ENCODE peak calls at places on chromosomes 5 and 9, in eight cellular contexts. V is heart right ventricle; T is CD8-positive, alpha-beta T cell; D is HCT116; A is adipocyte; P is astrocyte; Y is left ventricle myocardium inferior; R is upper lobe of left lung. H is an unnamed sample. For H3K4me1, the result is how much of the 10 kb centered on the place peaks cover.

GRCh38 chr5:19388391-19388790 is 599.6 kb downstream of the CDH18 start:
- DNase-seq in D (no peak), P (no peak), R (no peak), T (no peak), V (no peak), Y (no peak), A (no peak), H (no peak)

GRCh38 chr5:74167930-74168315 is 472.6 kb downstream of the ENC1 start:
- DNase-seq in R (no peak), P (no peak), D (no peak), V (no peak), A (no peak), T (no peak), Y (no peak), H (no peak)

GRCh38 chr9:124013263-124014211 is 2.0 kb downstream of the LHX2 start:
- DNase-seq in R (peak), P (no peak), V (no peak), A (no peak), D (no peak), Y (no peak), T (no peak), H (no peak)

GRCh38 chr5:151703780-151704179 is 17.1 kb upstream of the SPARC start:
- DNase-seq in R (no peak), Y (no peak), T (no peak), D (no peak), V (no peak), A (no peak), P (no peak), H (no peak)

GRCh38 chr9:14692536-14692917 is 705 bp downstream of the ZDHHC21 start:
- DNase-seq in V (no peak), D (no peak), Y (no peak), T (no peak), A (peak), R (no peak), P (no peak), H (no peak)

GRCh38 chr9:14993061-14993800 is 83.0 kb upstream of the FREM1 start:
- DNase-seq in V (peak), Y (peak), P (peak), D (no peak), R (peak), A (peak), T (no peak), H (no peak)

GRCh38 chr9:110923601-110924000 is 114.7 kb downstream of the LPAR1 start:
- DNase-seq in V (no peak), D (no peak), Y (no peak), R (no peak), A (no peak), P (no peak), T (no peak), H (no peak)

GRCh38 chr5:10555134-10555733 is 8.6 kb upstream of the ANKRD33B start:
- DNase-seq in A (peak), P (peak), T (no peak), D (no peak), V (no peak), R (no peak), Y (no peak), H (peak)

GRCh38 chr5:93246093-93246855 is 334.7 kb downstream of the NR2F1-AS1 start:
- DNase-seq in Y (no peak), A (peak), D (no peak), P (peak), R (no peak), V (no peak), T (no peak), H (no peak)

GRCh38 chr5:24065786-24066185 is 558.4 kb downstream of the PRDM9 start:
- DNase-seq in T (no peak), R (no peak), Y (no peak), P (no peak), V (no peak), A (no peak), D (no peak), H (no peak)

GRCh38 chr5:105945203-105945972 is 1725.3 kb downstream of the EFNA5 start:
- DNase-seq in R (no peak), P (no peak), A (no peak), V (no peak), T (no peak), Y (no peak), D (no peak), H (no peak)

GRCh38 chr5:72511371-72512178 is 4.4 kb upstream of the ZNF366 start:
- DNase-seq in A (no peak), T (no peak), Y (no peak), R (no peak), V (no peak), D (no peak), P (peak), H (no peak)

GRCh38 chr9:133754187-133754586 is 16.0 kb upstream of the SARDH start:
- DNase-seq in D (no peak), R (no peak), P (no peak), V (no peak), A (no peak), T (no peak), Y (no peak), H (no peak)

GRCh38 chr5:150490754-150491153 is 17.2 kb upstream of the NDST1 start:
- DNase-seq in P (no peak), D (no peak), R (no peak), T (no peak), V (no peak), A (no peak), Y (no peak), H (no peak)

GRCh38 chr9:27925815-27926214 is 352.5 kb upstream of the C9orf72 start:
- DNase-seq in T (no peak), Y (no peak), A (no peak), V (no peak), P (no peak), R (no peak), D (no peak), H (no peak)

GRCh38 chr5:123223906-123224305 is 134.9 kb downstream of the PRDM6 start:
- DNase-seq in T (no peak), R (no peak), D (no peak), Y (no peak), A (no peak), P (no peak), V (no peak), H (no peak)

GRCh38 chr9:26947736-26948135 is 694 bp upstream of the PLAA start:
- DNase-seq in Y (no peak), D (no peak), R (no peak), A (peak), T (no peak), V (no peak), P (peak), H (no peak)

GRCh38 chr5:165228184-165228583 is 1722.8 kb downstream of the MAT2B start:
- DNase-seq in D (no peak), P (no peak), A (no peak), V (no peak), R (no peak), Y (no peak), T (no peak), H (no peak)

GRCh38 chr5:134227786-134228185 is 1.9 kb upstream of the PPP2CA start:
- DNase-seq in D (no peak), T (no peak), Y (no peak), P (no peak), R (no peak), V (no peak), A (no peak), H (no peak)

GRCh38 chr5:96942911-96943310 is 7.0 kb downstream of the LNPEP start:
- DNase-seq in V (no peak), D (no peak), T (no peak), A (no peak), R (no peak), P (peak), Y (no peak), H (no peak)

GRCh38 chr9:113520109-113520642 is 56.6 kb downstream of the RGS3 start:
- DNase-seq in D (no peak), P (peak), R (no peak), A (no peak), V (no peak), Y (no peak), T (peak), H (no peak)

GRCh38 chr5:60578295-60578694 is 121.7 kb downstream of the DEPDC1B start:
- DNase-seq in A (no peak), T (no peak), D (no peak), P (no peak), V (no peak), R (no peak), Y (no peak), H (no peak)

GRCh38 chr9:135048046-135048757 is 39.3 kb upstream of the OLFM1 start:
- DNase-seq in D (no peak), P (no peak), T (no peak), Y (no peak), V (no peak), R (no peak), A (no peak), H (peak)

GRCh38 chr9:88738708-88739107 is 203.7 kb downstream of the NXNL2 start:
- DNase-seq in Y (no peak), V (no peak), D (no peak), T (no peak), R (no peak), P (no peak), A (peak), H (no peak)

GRCh38 chr5:32225445-32225844 is 51.3 kb upstream of the GOLPH3 start:
- DNase-seq in P (peak), A (peak), D (no peak), R (no peak), V (no peak), Y (no peak), T (no peak), H (no peak)

GRCh38 chr5:36740259-36740898 is 134.0 kb downstream of the SLC1A3 start:
- DNase-seq in P (peak), V (no peak), T (no peak), R (no peak), D (no peak), A (no peak), Y (no peak), H (no peak)

GRCh38 chr9:92608221-92609141 is 61.5 kb downstream of the IPPK start:
- DNase-seq in R (peak), T (no peak), Y (peak), P (peak), D (no peak), A (peak), V (peak), H (no peak)

GRCh38 chr9:16637218-16637617 is 233.3 kb downstream of the BNC2 start:
- DNase-seq in P (peak), R (no peak), V (no peak), Y (no peak), A (peak), T (no peak), D (no peak), H (no peak)

GRCh38 chr5:32638309-32638708 is 53.0 kb downstream of the SUB1 start:
- DNase-seq in A (no peak), V (no peak), P (no peak), Y (no peak), D (no peak), T (no peak), R (peak), H (no peak)

GRCh38 chr5:78547171-78547570 is 101.4 kb downstream of the LHFPL2 start:
- DNase-seq in Y (no peak), T (no peak), A (no peak), P (peak), D (no peak), R (no peak), V (no peak), H (no peak)

GRCh38 chr9:115008536-115008935 is 78.1 kb upstream of the TNFSF8 start:
- DNase-seq in D (no peak), A (peak), T (no peak), P (peak), R (no peak), V (no peak), Y (no peak), H (no peak)

GRCh38 chr5:109920736-109921135 is 231.0 kb downstream of the MAN2A1 start:
- DNase-seq in P (no peak), R (no peak), D (no peak), T (no peak), A (no peak), V (no peak), Y (no peak), H (no peak)

GRCh38 chr5:110917161-110917875 is 154.2 kb upstream of the TSLP start:
- DNase-seq in T (no peak), D (no peak), P (peak), A (peak), V (no peak), Y (no peak), R (no peak), H (no peak)

GRCh38 chr9:74334308-74334707 is 162.8 kb upstream of the RORB start:
- DNase-seq in Y (no peak), D (no peak), P (no peak), V (no peak), R (no peak), A (no peak), T (no peak), H (no peak)

GRCh38 chr9:74336161-74336560 is 161.0 kb upstream of the RORB start:
- DNase-seq in D (no peak), P (peak), Y (no peak), V (no peak), A (no peak), T (no peak), R (no peak), H (no peak)

GRCh38 chr9:74331607-74332006 is 165.5 kb upstream of the RORB start:
- DNase-seq in D (no peak), A (no peak), P (no peak), V (no peak), Y (no peak), T (no peak), R (no peak), H (no peak)

GRCh38 chr9:74333633-74334032 is 163.5 kb upstream of the RORB start:
- DNase-seq in D (no peak), P (no peak), R (no peak), V (no peak), T (no peak), A (no peak), Y (no peak), H (no peak)

DNA sequence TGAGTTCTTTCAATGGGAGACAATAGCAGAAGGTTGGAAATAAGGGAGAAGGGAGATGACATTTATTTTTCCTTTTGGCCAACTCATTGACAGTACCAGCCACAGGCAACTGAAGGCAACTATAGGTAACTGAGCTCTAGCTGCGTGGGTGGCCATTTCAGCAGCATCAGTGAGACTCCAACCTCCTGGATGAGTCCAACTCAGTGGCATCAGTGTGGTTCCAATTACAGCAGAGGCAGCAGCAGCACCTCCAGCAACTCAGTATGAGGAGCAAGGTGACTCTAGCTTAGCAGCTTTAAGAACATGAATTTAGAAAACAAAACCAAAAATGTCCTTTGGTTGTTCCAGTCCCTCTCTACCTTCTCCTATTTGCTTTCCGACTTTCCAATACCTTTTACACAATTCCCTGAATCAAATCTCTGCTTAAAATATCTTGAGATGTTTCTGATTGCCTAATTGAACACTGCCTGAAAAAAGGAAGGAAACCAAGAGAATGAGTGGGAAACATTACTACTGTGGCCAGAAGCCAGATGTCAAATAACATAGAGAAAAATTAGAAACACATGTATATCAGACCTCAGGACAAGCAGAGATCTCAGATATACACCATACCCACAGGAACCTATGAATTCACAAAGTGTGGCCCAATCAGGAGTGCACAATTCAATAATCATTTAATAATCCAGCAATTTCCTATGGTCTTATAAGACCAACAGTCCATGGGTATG is 166.5 kb upstream of the RORB start:
- DNase-seq in T (no peak), A (no peak), Y (no peak), D (no peak), V (no peak), R (no peak), P (no peak), H (no peak)
- H3K4me1 ChIP-seq in T (under half), A (under half), Y (under half), D (under half), V (under half), R (under half), P (under half), H (under half)

GRCh38 chr5:139637438-139638089 is 10.6 kb upstream of the CXXC5 start:
- DNase-seq in V (peak), A (peak), T (peak), Y (peak), R (peak), D (no peak), P (peak), H (no peak)

GRCh38 chr5:139635191-139635590 is 13.0 kb upstream of the CXXC5 start:
- DNase-seq in D (no peak), R (no peak), V (no peak), T (no peak), P (no peak), A (no peak), Y (no peak), H (no peak)

GRCh38 chr5:139635606-139636206 is 12.4 kb upstream of the CXXC5 start:
- DNase-seq in D (no peak), Y (peak), R (no peak), T (no peak), A (peak), V (peak), P (peak), H (peak)

GRCh38 chr5:139636975-139637408 is 11.2 kb upstream of the CXXC5 start:
- DNase-seq in T (peak), D (no peak), R (no peak), Y (no peak), V (no peak), P (peak), A (peak), H (no peak)

GRCh38 chr5:139636207-139636792 is 11.8 kb upstream of the CXXC5 start:
- DNase-seq in D (no peak), T (peak), P (no peak), V (no peak), A (no peak), R (no peak), Y (no peak), H (no peak)
- H3K4me1 ChIP-seq in D (half or more), T (under half), P (under half), V (under half), A (half or more), R (under half), Y (half or more), H (under half)

GRCh38 chr9:95053611-95054440 is 263.7 kb downstream of the FANCC start:
- DNase-seq in P (no peak), Y (no peak), T (no peak), R (no peak), D (no peak), A (peak), V (no peak), H (no peak)
- H3K4me1 ChIP-seq in P (half or more), Y (half or more), T (under half), R (under half), D (under half), A (half or more), V (half or more), H (under half)

DNA sequence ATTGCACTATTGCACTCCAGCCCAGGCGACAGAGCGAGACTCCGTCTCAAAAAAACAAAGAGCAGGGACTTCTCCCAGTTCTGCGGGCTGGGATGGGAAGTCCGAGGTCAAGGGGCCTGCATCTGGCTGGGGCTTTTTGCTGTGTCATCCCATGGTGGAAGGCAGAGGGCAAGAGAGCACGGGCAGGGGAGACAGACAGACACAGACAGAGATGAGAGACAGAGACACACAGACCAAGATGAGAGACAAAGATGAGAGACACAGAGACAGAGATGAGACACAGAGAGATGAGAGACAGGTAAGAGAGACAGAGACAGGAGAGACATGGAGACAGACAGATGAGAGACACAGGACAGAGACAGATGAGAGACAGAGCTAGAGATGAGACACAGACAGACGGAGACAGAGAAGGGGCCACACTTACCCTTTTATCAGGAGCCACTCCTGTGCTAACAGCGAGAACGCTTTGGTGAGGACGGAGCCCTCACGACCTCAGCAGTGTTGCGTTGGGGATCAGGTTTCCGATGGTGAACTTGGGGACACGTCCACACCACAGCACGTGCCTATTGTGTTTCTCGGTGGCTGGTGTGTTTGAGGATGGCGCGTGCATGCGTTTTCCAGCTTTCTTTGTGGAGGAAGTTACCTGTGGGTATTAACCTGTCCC is 8.9 kb upstream of the TOR4A start:
- DNase-seq in R (no peak), D (no peak), P (no peak), Y (no peak), V (peak), A (no peak), T (no peak), H (no peak)
- H3K4me1 ChIP-seq in R (under half), D (under half), P (under half), Y (half or more), V (under half), A (under half), T (under half), H (under half)

GRCh38 chr5:1793966-1794895 is 5.4 kb downstream of the MRPL36 start:
- DNase-seq in R (peak), T (no peak), V (no peak), Y (no peak), D (no peak), A (peak), P (peak), H (no peak)

GRCh38 chr5:1792842-1793266 is 6.8 kb downstream of the MRPL36 start:
- DNase-seq in A (peak), P (peak), T (peak), V (no peak), D (no peak), Y (no peak), R (no peak), H (peak)

GRCh38 chr5:1794896-1795290 is 4.7 kb downstream of the MRPL36 start:
- DNase-seq in Y (no peak), R (peak), A (no peak), T (no peak), V (no peak), D (no peak), P (no peak), H (no peak)

GRCh38 chr5:1791176-1791575 is 8.5 kb downstream of the MRPL36 start:
- DNase-seq in D (no peak), P (no peak), V (no peak), T (no peak), A (no peak), R (no peak), Y (no peak), H (peak)

GRCh38 chr5:1793301-1793740 is 6.3 kb downstream of the MRPL36 start:
- DNase-seq in T (no peak), R (no peak), V (no peak), Y (no peak), P (peak), A (no peak), D (no peak), H (no peak)
- H3K4me1 ChIP-seq in T (half or more), R (under half), V (half or more), Y (under half), P (half or more), A (under half), D (under half), H (under half)

H was measured in Caco-2.